ENCODE peak calls at places on chromosomes 4 and X, in seven cellular contexts. K is fibroblast of mammary gland, F is astrocyte of the cerebellum, E is OCI-LY7, V is sigmoid colon, J is brain microvascular endothelial cell, R is heart left ventricle. C is an unnamed sample.

GRCh38 chr4:62170235-62170634 is 970.1 kb downstream of the ADGRL3 start:
- DNase-seq in K (no peak), V (no peak), R (no peak), E (no peak), F (no peak), J (no peak), C (no peak)

GRCh38 chr4:158162637-158163036 is 10.2 kb downstream of the GASK1B start:
- DNase-seq in J (no peak), K (peak; percentile 36), V (no peak), E (no peak), F (no peak), R (no peak), C (no peak)

GRCh38 chr4:41215155-41215554 is 813 bp upstream of the APBB2 start:
- DNase-seq in F (no peak), R (no peak), K (no peak), J (no peak), E (no peak), V (no peak), C (no peak)

GRCh38 chrX:123665197-123665596 is 67.7 kb downstream of the THOC2 start:
- DNase-seq in R (no peak), K (peak; percentile 45), J (no peak), E (no peak), F (no peak), V (no peak), C (no peak)

GRCh38 chr4:38241541-38241940 is 281.3 kb downstream of the PTTG2 start:
- DNase-seq in V (no peak), K (no peak), E (no peak), F (no peak), R (no peak), J (no peak), C (no peak)

GRCh38 chr4:170853422-170854021 is 763.8 kb upstream of the AADAT start:
- DNase-seq in F (peak; percentile 19), E (peak; percentile 45), K (peak; percentile 48), R (peak; percentile 24), J (peak; percentile 32), V (no peak), C (no peak)

GRCh38 chrX:70476166-70476933 is 31.7 kb downstream of the DLG3 start:
- DNase-seq in J (no peak), F (no peak), V (no peak), K (no peak), R (no peak), E (no peak), C (no peak)

GRCh38 chr4:135418353-135418752 is 1216.8 kb upstream of the PABPC4L start:
- DNase-seq in K (no peak), J (peak; percentile 8), E (peak; percentile 0), F (no peak), V (no peak), R (no peak), C (no peak)

GRCh38 chrX:16653424-16653823 is 3.5 kb downstream of the S100G start:
- DNase-seq in R (no peak), F (no peak), V (no peak), E (no peak), K (peak; percentile 49), J (no peak), C (no peak)

GRCh38 chr4:80465238-80465637 is 129.7 kb downstream of the CFAP299 start:
- DNase-seq in R (no peak), F (no peak), V (no peak), K (no peak), E (no peak), J (no peak), C (no peak)

GRCh38 chrX:99371976-99372595 is 1038.0 kb downstream of the PCDH19 start:
- DNase-seq in J (no peak), V (peak; percentile 45), K (no peak), E (no peak), F (no peak), R (no peak), C (no peak)

GRCh38 chr4:96916731-96917130 is 1076.8 kb downstream of the PDHA2 start:
- DNase-seq in R (no peak), J (no peak), V (no peak), F (no peak), K (no peak), E (no peak), C (no peak)

GRCh38 chr4:1644906-1645657 is 39.0 kb downstream of the FAM53A start:
- DNase-seq in V (peak; percentile 95), R (peak; percentile 74), K (peak; percentile 5), J (peak; percentile 7), E (no peak), F (no peak), C (no peak)

DNA sequence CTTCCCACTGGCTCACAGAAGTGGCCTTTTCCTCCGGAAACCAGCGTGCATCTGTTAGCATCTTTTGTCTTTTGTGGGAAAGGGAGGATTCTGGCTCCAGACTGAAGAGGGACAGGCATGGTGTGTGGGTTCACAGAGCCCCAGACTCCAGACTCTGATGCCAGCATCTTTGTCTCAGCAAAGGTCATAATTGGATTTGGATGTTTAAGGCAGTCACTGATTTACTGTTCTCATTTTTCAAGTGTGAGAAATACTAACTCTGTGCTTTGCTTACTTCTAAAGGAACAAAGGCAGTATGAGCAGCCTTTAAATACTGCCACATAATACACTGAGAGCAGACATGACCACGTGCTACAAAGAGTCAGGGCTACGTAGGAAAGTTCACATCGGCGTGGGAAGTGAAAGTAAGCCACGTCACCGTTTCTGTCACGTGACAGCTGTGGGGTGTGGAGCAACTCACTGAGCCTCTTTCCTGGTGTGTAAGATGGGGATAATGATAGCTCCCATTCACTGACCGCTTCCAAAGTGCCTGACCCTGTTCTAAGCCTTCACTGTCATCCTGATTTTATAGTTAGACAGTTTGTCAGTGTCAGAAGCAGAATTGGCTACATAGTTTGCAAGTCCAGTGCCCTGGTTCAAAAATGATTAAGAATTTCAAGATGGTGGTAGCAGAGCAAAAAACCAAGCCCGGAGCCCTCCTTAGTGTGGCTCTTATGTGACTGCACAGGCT is 24.8 kb upstream of the TMSB4X start:
- DNase-seq in V (peak; percentile 94), J (peak; percentile 87), K (peak; percentile 94), R (peak; percentile 82), E (peak; percentile 84), F (no peak), C (peak; percentile 84)
- H3K4me3 ChIP-seq in V (no peak overlapping the region), J (no peak overlapping the region), K (no peak overlapping the region), R (no peak overlapping the region), E (peak overlapping the region; percentile 33), F (no peak overlapping the region), C (no peak overlapping the region)

DNA sequence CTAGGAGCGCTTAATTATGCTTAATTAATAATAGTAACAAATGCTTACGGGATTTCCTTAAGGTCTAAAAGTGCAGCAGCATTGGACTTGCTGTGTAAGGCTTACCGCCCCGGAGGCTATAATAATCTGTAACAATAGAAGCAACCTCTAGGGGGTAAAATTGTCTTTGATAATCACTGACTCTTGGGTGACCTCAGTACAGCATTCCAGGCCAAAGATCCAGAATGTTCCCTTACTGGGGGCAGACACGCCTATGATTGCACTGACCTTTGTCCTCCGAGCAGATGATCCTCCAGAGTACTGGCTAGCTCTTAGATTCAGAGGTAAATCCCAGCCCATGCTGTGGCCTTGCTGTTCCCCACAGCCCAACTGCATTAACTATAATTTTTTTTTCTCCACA is 16.5 kb downstream of the LSM6 start:
- DNase-seq in R (peak; percentile 52), E (no peak), F (no peak), V (no peak), J (no peak), K (peak; percentile 36), C (no peak)
- TF ChIP-seq CTCF in R (peak; percentile 36), E (peak; percentile 45), F (no peak), V (no peak), J (no peak), K (peak; percentile 12), C (no peak)

GRCh38 chr4:4864443-4864939 is 5.0 kb downstream of the MSX1 start:
- DNase-seq in K (no peak), J (no peak), E (no peak), F (no peak), V (no peak), R (no peak), C (no peak)

GRCh38 chr4:4860803-4861591 is 1.5 kb downstream of the MSX1 start:
- DNase-seq in R (peak; percentile 62), F (no peak), E (no peak), K (peak; percentile 53), V (no peak), J (peak; percentile 7), C (no peak)

GRCh38 chr4:4864940-4865704 is 5.7 kb downstream of the MSX1 start:
- DNase-seq in V (no peak), E (no peak), F (no peak), R (no peak), K (no peak), J (no peak), C (no peak)

GRCh38 chr4:4861592-4862551 is 2.4 kb downstream of the MSX1 start:
- DNase-seq in K (no peak), E (no peak), R (no peak), J (no peak), F (no peak), V (no peak), C (no peak)

DNA sequence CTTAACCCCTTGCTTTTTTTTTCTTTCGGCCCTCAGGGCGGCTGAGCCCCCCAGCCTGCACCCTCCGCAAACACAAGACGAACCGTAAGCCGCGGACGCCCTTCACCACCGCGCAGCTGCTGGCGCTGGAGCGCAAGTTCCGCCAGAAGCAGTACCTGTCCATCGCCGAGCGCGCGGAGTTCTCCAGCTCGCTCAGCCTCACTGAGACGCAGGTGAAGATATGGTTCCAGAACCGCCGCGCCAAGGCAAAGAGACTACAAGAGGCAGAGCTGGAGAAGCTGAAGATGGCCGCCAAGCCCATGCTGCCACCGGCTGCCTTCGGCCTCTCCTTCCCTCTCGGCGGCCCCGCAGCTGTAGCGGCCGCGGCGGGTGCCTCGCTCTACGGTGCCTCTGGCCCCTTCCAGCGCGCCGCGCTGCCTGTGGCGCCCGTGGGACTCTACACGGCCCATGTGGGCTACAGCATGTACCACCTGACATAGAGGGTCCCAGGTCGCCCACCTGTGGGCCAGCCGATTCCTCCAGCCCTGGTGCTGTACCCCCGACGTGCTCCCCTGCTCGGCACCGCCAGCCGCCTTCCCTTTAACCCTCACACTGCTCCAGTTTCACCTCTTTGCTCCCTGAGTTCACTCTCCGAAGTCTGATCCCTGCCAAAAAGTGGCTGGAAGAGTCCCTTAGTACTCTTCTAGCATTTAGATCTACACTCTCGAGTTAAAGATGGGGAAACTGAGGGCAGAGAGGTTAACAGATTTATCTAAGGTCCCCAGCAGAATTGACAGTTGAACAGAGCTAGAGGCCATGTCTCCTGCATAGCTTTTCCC is 3.4 kb downstream of the MSX1 start:
- DNase-seq in K (no peak), J (no peak), V (no peak), R (no peak), E (no peak), F (no peak), C (no peak)
- H3K4me3 ChIP-seq in K (no peak overlapping the region), J (no peak overlapping the region), V (no peak overlapping the region), R (no peak overlapping the region), E (no peak overlapping the region), F (peak overlapping the region; percentile 79), C (no peak overlapping the region)

GRCh38 chr4:139316733-139317132 is 14.5 kb upstream of the NDUFC1 start:
- DNase-seq in F (no peak), R (no peak), E (no peak), J (no peak), V (no peak), K (no peak), C (no peak)

GRCh38 chr4:139314047-139314800 is 11.9 kb upstream of the NDUFC1 start:
- DNase-seq in K (no peak), R (no peak), J (no peak), V (no peak), E (no peak), F (no peak), C (no peak)

GRCh38 chr4:139311909-139312308 is 9.6 kb upstream of the NDUFC1 start:
- DNase-seq in E (no peak), V (no peak), K (no peak), F (no peak), R (no peak), J (no peak), C (no peak)

GRCh38 chr4:139315221-139315675 is 13.0 kb upstream of the NDUFC1 start:
- DNase-seq in R (no peak), E (peak; percentile 65), K (no peak), V (no peak), F (no peak), J (no peak), C (no peak)

GRCh38 chr4:139312552-139313332 is 10.5 kb upstream of the NDUFC1 start:
- DNase-seq in V (no peak), R (no peak), E (peak; percentile 67), F (no peak), K (no peak), J (no peak), C (no peak)
- TF ChIP-seq CTCF in V (no peak), R (no peak), E (no peak), F (no peak), K (no peak), J (no peak), C (no peak)